ENCODE peak calls at places on chromosomes 2 and 18, in four cellular contexts. E, U, H and S are unnamed samples. For H3K4me1 and H3K9me3, the result is how much of the 10 kb centered on the place peaks cover.

GRCh38 chr2:26974352-26974751 is 3.9 kb downstream of the MAPRE3 start:
- DNase-seq in E (no peak), U (no peak), H (no peak), S (no peak)

GRCh38 chr2:102630458-102630857 is 11.1 kb downstream of the SLC9A2 start:
- DNase-seq in E (no peak), U (no peak), H (no peak), S (no peak)

GRCh38 chr2:10954856-10955818 is 43.4 kb downstream of the KCNF1 start:
- DNase-seq in E (no peak), U (no peak), H (no peak), S (no peak)

GRCh38 chr18:49730951-49731391 is 82.4 kb downstream of the ACAA2 start:
- DNase-seq in E (no peak), U (peak), H (no peak), S (no peak)

GRCh38 chr18:79986726-79987125 is 1.6 kb downstream of the TXNL4A start:
- DNase-seq in E (no peak), U (no peak), H (no peak), S (no peak)

GRCh38 chr2:14543284-14543683 is 89.2 kb upstream of the LRATD1 start:
- DNase-seq in E (no peak), U (no peak), H (no peak), S (no peak)

GRCh38 chr2:31049913-31050588 is 88.2 kb downstream of the GALNT14 start:
- DNase-seq in E (no peak), U (no peak), H (no peak), S (no peak)

GRCh38 chr2:224284134-224284946 is 117.6 kb downstream of the FAM124B start:
- DNase-seq in E (peak), U (no peak), H (no peak), S (no peak)

GRCh38 chr2:223075301-223076270 is 23.6 kb downstream of the KCNE4 start:
- DNase-seq in E (no peak), U (no peak), H (no peak), S (no peak)

GRCh38 chr18:11842562-11842961 is 8.7 kb upstream of the CHMP1B start:
- DNase-seq in E (no peak), U (no peak), H (no peak), S (no peak)

DNA sequence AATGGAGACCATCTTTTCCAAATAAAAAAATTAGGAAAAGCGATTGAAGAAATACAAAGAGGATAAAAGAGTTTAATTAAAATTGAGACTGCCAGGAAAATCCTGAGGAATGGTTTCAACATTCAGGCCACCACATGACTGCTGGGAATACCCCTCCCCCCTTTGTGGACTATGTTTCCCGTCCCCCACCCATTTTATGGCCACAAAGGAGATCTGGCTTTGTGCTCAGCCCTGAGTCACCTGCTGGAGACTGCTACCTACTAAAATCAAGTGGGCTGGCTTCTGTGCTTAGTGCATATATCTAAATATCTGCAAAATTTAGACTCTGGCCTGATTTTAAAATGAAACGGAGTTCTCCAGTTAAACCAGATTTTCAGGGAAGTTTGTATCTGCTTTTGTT is 10.1 kb downstream of the RND3 start:
- DNase-seq in E (no peak), U (no peak), H (no peak), S (no peak)
- H3K4me1 ChIP-seq in E (half or more), U (under half), H (under half), S (under half)

GRCh38 chr2:37325625-37326071 is 1.0 kb upstream of the PRKD3 start:
- DNase-seq in E (no peak), U (no peak), H (no peak), S (no peak)

GRCh38 chr2:37324786-37325624 is at the start of gene PRKD3:
- DNase-seq in E (peak), U (peak), H (no peak), S (no peak)

GRCh38 chr2:37323176-37323575 is 1.5 kb downstream of the PRKD3 start:
- DNase-seq in E (no peak), U (no peak), H (no peak), S (no peak)

GRCh38 chr2:37323770-37324535 is 680 bp downstream of the PRKD3 start:
- DNase-seq in E (no peak), U (peak), H (no peak), S (no peak)

GRCh38 chr2:37324536-37324785 is 172 bp downstream of the PRKD3 start:
- DNase-seq in E (peak), U (no peak), H (peak), S (peak)
- TF ChIP-seq POLR2A in E (peak), U (no peak), H (no peak), S (no peak)

GRCh38 chr18:14117611-14118010 is 14.6 kb downstream of the ZNF519 start:
- DNase-seq in E (no peak), U (no peak), H (no peak), S (no peak)
- H3K9me3 ChIP-seq in E (under half), U (under half), H (under half), S (under half)

GRCh38 chr2:232132179-232132578 is 170.7 kb downstream of the DIS3L2 start:
- DNase-seq in E (no peak), U (no peak), H (no peak), S (no peak)

GRCh38 chr2:232137748-232138147 is 176.2 kb downstream of the DIS3L2 start:
- DNase-seq in E (no peak), U (no peak), H (no peak), S (no peak)

GRCh38 chr2:232133078-232133477 is 171.6 kb downstream of the DIS3L2 start:
- DNase-seq in E (no peak), U (no peak), H (no peak), S (no peak)

GRCh38 chr2:232137346-232137745 is 175.8 kb downstream of the DIS3L2 start:
- DNase-seq in E (no peak), U (no peak), H (no peak), S (no peak)

DNA sequence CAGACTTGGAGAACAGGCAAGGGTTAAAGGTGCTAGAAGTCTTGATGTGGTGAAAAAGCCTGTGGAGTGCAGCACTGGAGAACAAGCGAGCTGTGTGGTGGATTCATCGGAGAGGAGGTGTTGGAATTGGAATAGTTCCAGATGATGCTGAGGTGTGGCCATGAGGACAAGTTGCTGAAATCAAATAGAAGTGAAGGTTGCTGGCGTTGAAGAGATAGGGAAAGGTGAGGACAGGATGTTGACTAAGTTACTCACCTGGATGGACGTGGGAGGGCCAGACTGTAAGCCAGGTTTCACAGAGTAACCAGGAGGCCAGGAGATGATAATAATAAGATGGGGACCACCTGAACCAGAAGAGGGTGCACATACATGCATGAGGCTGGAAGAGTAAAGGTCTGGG is 173.4 kb downstream of the DIS3L2 start:
- DNase-seq in E (no peak), U (no peak), H (no peak), S (no peak)
- H3K4me1 ChIP-seq in E (under half), U (under half), H (under half), S (under half)

GRCh38 chr2:144511945-144512344 is 8.0 kb downstream of the ZEB2 start:
- DNase-seq in E (no peak), U (no peak), H (no peak), S (no peak)

GRCh38 chr2:144509001-144509545 is 10.8 kb downstream of the ZEB2 start:
- DNase-seq in E (no peak), U (no peak), H (no peak), S (no peak)

GRCh38 chr2:144509548-144510205 is 10.2 kb downstream of the ZEB2 start:
- DNase-seq in E (no peak), U (no peak), H (no peak), S (no peak)

GRCh38 chr2:144511222-144511855 is 8.6 kb downstream of the ZEB2 start:
- DNase-seq in E (no peak), U (no peak), H (no peak), S (no peak)

GRCh38 chr2:144510206-144510991 is 9.5 kb downstream of the ZEB2 start:
- DNase-seq in E (no peak), U (no peak), H (no peak), S (no peak)
- TF ChIP-seq POLR2A in E (no peak), U (no peak), H (no peak), S (no peak)